ENCODE peak calls at places on chromosomes 13 and 19, in six cellular contexts. One of them, this sample, is unnamed.

GRCh38 chr13:31001647-31002046 is 69.2 kb downstream of the TEX26 start:
- DNase-seq in HS-5: no peak
- DNase-seq in iPS DF 6.9: no peak
- DNase-seq in colonic mucosa: no peak
- DNase-seq in spleen: no peak
- DNase-seq in AG08396: no peak
- DNase-seq in this sample: no peak

GRCh38 chr13:74730556-74731331 is 596.5 kb upstream of the KLF12 start:
- DNase-seq in HS-5: no peak
- DNase-seq in iPS DF 6.9: no peak
- DNase-seq in colonic mucosa: no peak
- DNase-seq in spleen: no peak
- DNase-seq in AG08396: no peak
- DNase-seq in this sample: no peak

GRCh38 chr19:27774337-27774736 is 1438.6 kb downstream of the UQCRFS1 start:
- DNase-seq in spleen: no peak
- DNase-seq in AG08396: no peak
- DNase-seq in iPS DF 6.9: no peak
- DNase-seq in HS-5: no peak
- DNase-seq in colonic mucosa: no peak
- DNase-seq in this sample: no peak

GRCh38 chr19:49065905-49066512 is 1.4 kb upstream of the NTF4 start:
- DNase-seq in HS-5: no peak
- DNase-seq in AG08396: no peak
- DNase-seq in iPS DF 6.9: no peak
- DNase-seq in spleen: no peak
- DNase-seq in colonic mucosa: no peak
- DNase-seq in this sample: no peak

GRCh38 chr19:46916971-46917370 is 56.2 kb downstream of the ARHGAP35 start:
- DNase-seq in colonic mucosa: no peak
- DNase-seq in iPS DF 6.9: no peak
- DNase-seq in HS-5: no peak
- DNase-seq in spleen: no peak
- DNase-seq in AG08396: no peak
- DNase-seq in this sample: no peak

GRCh38 chr19:55495646-55496349 is 7.6 kb downstream of the SSC5D start:
- DNase-seq in AG08396: no peak
- DNase-seq in iPS DF 6.9: no peak
- DNase-seq in spleen: no peak
- DNase-seq in colonic mucosa: no peak
- DNase-seq in HS-5: no peak
- DNase-seq in this sample: no peak

GRCh38 chr13:34465423-34465922 is 476.6 kb upstream of the NBEA start:
- DNase-seq in iPS DF 6.9: no peak
- DNase-seq in colonic mucosa: no peak
- DNase-seq in spleen: no peak
- DNase-seq in HS-5: no peak
- DNase-seq in AG08396: no peak
- DNase-seq in this sample: no peak

GRCh38 chr19:56111601-56112312 is 9.3 kb downstream of the ZNF787 start:
- DNase-seq in HS-5: no peak
- DNase-seq in iPS DF 6.9: no peak
- DNase-seq in spleen: peak
- DNase-seq in colonic mucosa: peak
- DNase-seq in AG08396: no peak
- DNase-seq in this sample: no peak

GRCh38 chr19:27780367-27781065 is 1432.4 kb downstream of the UQCRFS1 start:
- DNase-seq in spleen: no peak
- DNase-seq in iPS DF 6.9: no peak
- DNase-seq in HS-5: no peak
- DNase-seq in AG08396: no peak
- DNase-seq in colonic mucosa: no peak
- DNase-seq in this sample: no peak

GRCh38 chr19:2034729-2035589 is 16.1 kb downstream of the MKNK2 start:
- DNase-seq in AG08396: peak
- DNase-seq in HS-5: no peak
- DNase-seq in colonic mucosa: peak
- DNase-seq in spleen: peak
- DNase-seq in iPS DF 6.9: peak
- DNase-seq in this sample: no peak

GRCh38 chr19:43554317-43554895 is 20.9 kb downstream of the XRCC1 start:
- DNase-seq in colonic mucosa: no peak
- DNase-seq in HS-5: no peak
- DNase-seq in spleen: peak
- DNase-seq in iPS DF 6.9: no peak
- DNase-seq in AG08396: no peak
- DNase-seq in this sample: no peak

GRCh38 chr13:35814573-35814972 is 316.6 kb downstream of the DCLK1 start:
- DNase-seq in HS-5: no peak
- DNase-seq in spleen: no peak
- DNase-seq in colonic mucosa: no peak
- DNase-seq in iPS DF 6.9: no peak
- DNase-seq in AG08396: no peak
- DNase-seq in this sample: no peak

GRCh38 chr13:43905435-43906031 is 25.8 kb downstream of the LACC1 start:
- DNase-seq in colonic mucosa: peak
- DNase-seq in spleen: no peak
- DNase-seq in HS-5: peak
- DNase-seq in iPS DF 6.9: peak
- DNase-seq in AG08396: peak
- DNase-seq in this sample: no peak

GRCh38 chr19:30023330-30023729 is 81.3 kb downstream of the URI1 start:
- DNase-seq in iPS DF 6.9: no peak
- DNase-seq in HS-5: no peak
- DNase-seq in AG08396: no peak
- DNase-seq in spleen: no peak
- DNase-seq in colonic mucosa: no peak
- DNase-seq in this sample: no peak

GRCh38 chr13:47835470-47836228 is 165.4 kb downstream of the SUCLA2 start:
- DNase-seq in spleen: no peak
- DNase-seq in colonic mucosa: no peak
- DNase-seq in AG08396: no peak
- DNase-seq in HS-5: no peak
- DNase-seq in iPS DF 6.9: no peak
- DNase-seq in this sample: no peak

GRCh38 chr13:42740753-42741152 is 40.6 kb upstream of the FAM216B start:
- DNase-seq in spleen: no peak
- DNase-seq in colonic mucosa: peak
- DNase-seq in AG08396: no peak
- DNase-seq in iPS DF 6.9: no peak
- DNase-seq in HS-5: no peak
- DNase-seq in this sample: no peak

GRCh38 chr19:39587496-39587895 is 14.8 kb upstream of the LGALS13 start:
- DNase-seq in HS-5: no peak
- DNase-seq in spleen: no peak
- DNase-seq in iPS DF 6.9: no peak
- DNase-seq in colonic mucosa: no peak
- DNase-seq in AG08396: no peak
- DNase-seq in this sample: no peak

GRCh38 chr13:86563308-86563707 is 764.1 kb upstream of the SLITRK6 start:
- DNase-seq in AG08396: no peak
- DNase-seq in spleen: no peak
- DNase-seq in HS-5: no peak
- DNase-seq in iPS DF 6.9: no peak
- DNase-seq in colonic mucosa: no peak
- DNase-seq in this sample: no peak

GRCh38 chr19:47609885-47610545 is 1.1 kb downstream of the BICRA start:
- DNase-seq in AG08396: peak
- DNase-seq in iPS DF 6.9: no peak
- DNase-seq in colonic mucosa: peak
- DNase-seq in spleen: peak
- DNase-seq in HS-5: no peak
- DNase-seq in this sample: no peak

GRCh38 chr13:44068737-44069136 is 189.0 kb downstream of the LACC1 start:
- DNase-seq in spleen: no peak
- DNase-seq in HS-5: peak
- DNase-seq in colonic mucosa: no peak
- DNase-seq in iPS DF 6.9: no peak
- DNase-seq in AG08396: peak
- DNase-seq in this sample: no peak

This sample was measured in chondrocyte.